ENCODE peak calls at places on chromosomes 7 and 10, in six cellular contexts. Q is Peyer's patch, J is mucosa of descending colon, E is A549, L is astrocyte of the spinal cord, V is type B pancreatic cell. N is an unnamed sample.

GRCh38 chr7:4093035-4093434 is 589.1 kb upstream of the FOXK1 start:
- DNase-seq in V (no peak), Q (no peak), E (no peak), J (no peak), L (no peak), N (no peak)

GRCh38 chr10:22252286-22252800 is 34.5 kb upstream of the EBLN1 start:
- DNase-seq in E (no peak), J (peak; percentile 58), L (peak; percentile 64), V (peak; percentile 70), Q (peak; percentile 54), N (peak; percentile 79)

GRCh38 chr7:152121432-152121831 is 96.0 kb downstream of the GALNT11 start:
- DNase-seq in L (no peak), V (no peak), J (no peak), E (no peak), Q (no peak), N (no peak)

GRCh38 chr7:140541513-140542192 is 62.3 kb upstream of the MKRN1 start:
- DNase-seq in E (peak; percentile 95), Q (peak; percentile 80), L (peak; percentile 93), V (no peak), J (peak; percentile 62), N (no peak)

GRCh38 chr7:7210475-7211237 is 28.3 kb downstream of the C1GALT1 start:
- DNase-seq in L (no peak), Q (no peak), V (no peak), J (no peak), E (no peak), N (no peak)

GRCh38 chr10:76779163-76779820 is 858.3 kb downstream of the KCNMA1 start:
- DNase-seq in J (no peak), V (no peak), E (no peak), L (peak; percentile 84), Q (no peak), N (no peak)

GRCh38 chr7:44972562-44972961 is 6.3 kb downstream of the MYO1G start:
- DNase-seq in L (no peak), E (no peak), J (peak; percentile 14), Q (no peak), V (no peak), N (no peak)

GRCh38 chr7:3028071-3028766 is 15.4 kb downstream of the CARD11 start:
- DNase-seq in V (no peak), L (peak; percentile 63), J (no peak), Q (no peak), E (peak; percentile 64), N (no peak)

GRCh38 chr7:45646996-45647411 is 72.8 kb downstream of the ADCY1 start:
- DNase-seq in Q (no peak), J (no peak), L (no peak), V (no peak), E (no peak), N (no peak)

GRCh38 chr7:30770936-30771858 is at the start of gene MINDY4:
- DNase-seq in L (peak; percentile 85), V (peak; percentile 83), J (peak; percentile 88), E (peak; percentile 87), Q (peak; percentile 86), N (peak; percentile 59)

GRCh38 chr7:43037531-43037930 is 74.9 kb upstream of the HECW1 start:
- DNase-seq in Q (no peak), V (no peak), L (no peak), E (no peak), J (no peak), N (no peak)

GRCh38 chr7:657565-658119 is 68.9 kb upstream of the DNAAF5 start:
- DNase-seq in E (no peak), L (peak; percentile 2), V (no peak), Q (peak; percentile 48), J (no peak), N (no peak)

GRCh38 chr7:16026253-16027020 is 340.0 kb upstream of the MEOX2 start:
- DNase-seq in J (no peak), E (no peak), V (no peak), L (peak; percentile 66), Q (no peak), N (no peak)

GRCh38 chr10:87705339-87705738 is 45.7 kb downstream of the PAPSS2 start:
- DNase-seq in E (no peak), V (no peak), Q (no peak), J (no peak), L (peak; percentile 15), N (no peak)

GRCh38 chr10:6035926-6036575 is 26.1 kb downstream of the IL2RA start:
- DNase-seq in J (no peak), V (peak; percentile 45), Q (no peak), E (no peak), L (no peak), N (no peak)

GRCh38 chr10:119769886-119770285 is 44.0 kb downstream of the INPP5F start:
- DNase-seq in L (peak; percentile 55), E (no peak), J (no peak), V (no peak), Q (no peak), N (no peak)

GRCh38 chr7:127322832-127323231 is 69.7 kb downstream of the ZNF800 start:
- DNase-seq in V (no peak), L (no peak), Q (no peak), J (no peak), E (no peak), N (no peak)

GRCh38 chr7:103887853-103888602 is 101.4 kb downstream of the RELN start:
- DNase-seq in J (no peak), Q (no peak), V (no peak), L (no peak), E (no peak), N (no peak)
- TF ChIP-seq CTCF in J (no peak), Q (no peak), V (peak; percentile 24), L (peak; percentile 8), E (no peak), N (no peak)

GRCh38 chr10:84660340-84661159 is 332.2 kb downstream of the CCSER2 start:
- DNase-seq in L (no peak), V (no peak), E (no peak), J (no peak), Q (no peak), N (no peak)

GRCh38 chr10:84668186-84668763 is 339.9 kb downstream of the CCSER2 start:
- DNase-seq in Q (no peak), J (no peak), E (no peak), L (no peak), V (no peak), N (no peak)

GRCh38 chr10:84665211-84665610 is 336.8 kb downstream of the CCSER2 start:
- DNase-seq in L (no peak), Q (no peak), J (no peak), E (no peak), V (no peak), N (no peak)

GRCh38 chr10:84665883-84666463 is 337.6 kb downstream of the CCSER2 start:
- DNase-seq in J (peak; percentile 24), E (peak; percentile 15), V (no peak), L (no peak), Q (no peak), N (no peak)
- TF ChIP-seq CTCF in J (peak; percentile 12), E (peak; percentile 33), V (peak; percentile 59), L (no peak), Q (peak; percentile 7), N (no peak)

GRCh38 chr10:123154092-123154942 is at the start of gene BUB3:
- DNase-seq in L (peak; percentile 100), Q (peak; percentile 97), V (peak; percentile 97), E (peak; percentile 99), J (peak; percentile 96), N (peak; percentile 80)
- TF ChIP-seq CTCF in L (no peak), Q (peak; percentile 46), V (peak; percentile 27), E (no peak), J (peak; percentile 20), N (no peak)

DNA sequence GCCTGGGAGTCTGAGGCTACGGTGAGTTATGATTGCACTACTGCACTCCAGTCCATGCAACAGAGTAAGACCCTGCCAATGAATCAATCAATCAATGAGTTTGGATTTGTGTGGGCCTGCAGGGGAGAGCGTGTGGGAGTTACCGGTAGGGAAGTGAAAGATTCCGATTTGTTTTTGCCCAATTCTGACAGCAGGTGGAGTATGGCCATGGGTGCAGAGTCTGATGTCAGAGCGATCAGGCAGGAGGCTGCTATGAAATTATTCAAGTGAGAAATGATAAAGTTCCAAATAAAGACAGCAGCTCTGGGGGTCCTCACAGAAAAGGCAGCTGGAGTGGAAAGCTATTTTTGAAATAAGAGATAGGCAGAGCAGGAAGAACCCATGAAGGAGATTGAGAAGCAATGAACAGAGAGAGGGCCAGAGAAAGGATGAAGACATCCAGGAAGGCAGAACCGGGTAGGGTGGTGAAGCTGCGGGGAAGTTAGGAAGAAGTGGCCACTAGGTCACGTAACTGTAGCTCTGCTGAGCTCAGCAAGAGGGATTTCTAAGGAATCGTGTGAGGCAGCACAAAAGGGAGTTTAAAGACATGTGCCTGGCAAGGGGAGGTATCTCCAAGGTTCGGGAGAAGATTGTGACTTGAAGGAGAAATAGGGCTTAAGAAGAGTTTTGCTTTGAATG is 93.7 kb upstream of the NMT2 start:
- DNase-seq in E (peak; percentile 24), J (no peak), V (no peak), L (peak; percentile 23), Q (no peak), N (no peak)
- TF ChIP-seq CTCF in E (peak; percentile 18), J (peak; percentile 14), V (no peak), L (peak; percentile 34), Q (peak; percentile 50), N (no peak)

DNA sequence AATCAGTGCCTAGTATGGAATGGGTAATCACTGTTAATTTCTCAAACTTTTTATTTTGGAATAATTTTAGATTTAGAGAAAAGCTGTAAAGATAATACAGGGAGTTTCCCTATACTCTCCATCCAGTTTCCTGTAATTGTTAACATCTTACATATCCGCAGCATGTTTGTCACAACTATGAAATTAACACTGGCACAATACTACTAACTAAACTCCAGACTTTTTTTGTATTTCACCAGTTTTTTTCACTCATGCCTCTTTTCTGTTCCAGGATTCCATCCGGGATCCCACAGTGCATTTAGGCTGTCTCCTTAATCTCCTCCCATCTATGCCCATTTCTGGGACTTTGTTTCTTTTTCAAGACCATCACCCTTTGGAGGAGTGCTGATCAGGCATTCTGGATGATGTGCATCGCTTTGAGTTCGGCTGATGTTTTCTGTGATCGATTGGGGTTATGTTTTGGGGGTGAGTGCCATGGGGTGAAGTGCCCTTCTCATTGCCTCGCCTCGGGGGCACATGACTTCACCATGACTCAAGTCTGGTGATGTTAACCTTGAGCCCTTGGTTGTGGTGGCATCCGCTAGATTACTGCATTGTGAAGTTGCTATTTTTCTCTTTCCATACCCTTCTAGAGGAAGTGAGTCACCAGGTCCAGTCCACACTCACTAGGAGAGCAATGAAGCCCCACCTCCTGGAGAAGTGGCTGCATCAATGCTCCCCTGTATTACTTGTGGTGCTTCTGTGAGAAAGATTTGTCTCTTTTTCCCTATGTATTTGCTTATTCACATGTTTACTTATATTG is 43.9 kb upstream of the GRB10 start:
- DNase-seq in L (peak; percentile 90), Q (no peak), J (no peak), E (peak; percentile 47), V (no peak), N (no peak)
- TF ChIP-seq CTCF in L (peak; percentile 22), Q (no peak), J (no peak), E (no peak), V (no peak), N (no peak)

N was measured in activated B cell treated with CpG ODN at 0.5 μM for 24 hours.